ENCODE peak calls at places on chromosomes 1 and 21, in five cellular contexts. L is RWPE1, Q is testis, P is transverse colon, O is A549. N is an unnamed sample.

GRCh38 chr1:55048453-55049270 is 9.3 kb downstream of the PCSK9 start:
- DNase-seq in Q (no peak), L (no peak), P (no peak), O (no peak), N (no peak)

GRCh38 chr1:153680120-153680403 is 1.6 kb downstream of the NPR1 start:
- DNase-seq in O (no peak), L (no peak), P (no peak), Q (no peak), N (peak)

GRCh38 chr1:161792740-161793139 is 26.6 kb downstream of the ATF6 start:
- DNase-seq in O (peak), Q (no peak), L (peak), P (no peak), N (no peak)

GRCh38 chr1:205538211-205538840 is 33.9 kb downstream of the CDK18 start:
- DNase-seq in L (no peak), O (no peak), Q (no peak), P (peak), N (peak)

GRCh38 chr1:156204686-156205085 is 8.1 kb upstream of the PMF1 start:
- DNase-seq in O (no peak), L (no peak), P (no peak), Q (no peak), N (no peak)

GRCh38 chr1:52008074-52008809 is 17.7 kb upstream of the RAB3B start:
- DNase-seq in P (no peak), Q (no peak), O (no peak), L (no peak), N (no peak)

GRCh38 chr1:37767488-37767887 is 2.6 kb upstream of the EPHA10 start:
- DNase-seq in P (no peak), L (no peak), Q (no peak), O (no peak), N (no peak)

GRCh38 chr21:31744162-31744800 is 12.4 kb upstream of the SCAF4 start:
- DNase-seq in P (no peak), O (no peak), L (no peak), Q (no peak), N (no peak)

GRCh38 chr1:211501671-211502413 is 9.9 kb upstream of the RD3 start:
- DNase-seq in Q (peak), L (no peak), P (no peak), O (no peak), N (no peak)

GRCh38 chr1:204094262-204095247 is 21.6 kb downstream of the SOX13 start:
- DNase-seq in P (peak), L (no peak), O (no peak), Q (no peak), N (no peak)

GRCh38 chr1:100719490-100719889 is at the start of gene VCAM1:
- DNase-seq in L (no peak), Q (peak), O (no peak), P (no peak), N (peak)

GRCh38 chr1:75533085-75533484 is 77.8 kb downstream of the SLC44A5 start:
- DNase-seq in L (no peak), Q (no peak), P (no peak), O (no peak), N (no peak)

GRCh38 chr1:92980732-92981647 is 19.7 kb upstream of the DIPK1A start:
- DNase-seq in O (no peak), P (no peak), Q (no peak), L (no peak), N (no peak)

GRCh38 chr21:45029298-45029967 is 44.9 kb upstream of the ADARB1 start:
- DNase-seq in O (no peak), L (no peak), P (no peak), Q (no peak), N (peak)

GRCh38 chr1:91161166-91161565 is 139.3 kb upstream of the ZNF644 start:
- DNase-seq in Q (no peak), P (no peak), L (no peak), O (no peak), N (no peak)

GRCh38 chr1:107821340-107821739 is 143.6 kb downstream of the VAV3 start:
- DNase-seq in O (no peak), P (no peak), L (no peak), Q (no peak), N (no peak)

GRCh38 chr1:22284906-22285544 is 142.1 kb upstream of the WNT4 start:
- DNase-seq in L (no peak), O (no peak), Q (no peak), P (no peak), N (no peak)

GRCh38 chr21:41664881-41665765 is 101.7 kb downstream of the RIPK4 start:
- DNase-seq in O (no peak), P (no peak), Q (no peak), L (peak), N (no peak)

GRCh38 chr1:5140136-5140535 is 485.7 kb downstream of the AJAP1 start:
- DNase-seq in O (no peak), P (no peak), L (no peak), Q (no peak), N (no peak)

GRCh38 chr1:33268927-33269610 is 12.8 kb downstream of the ZNF362 start:
- DNase-seq in O (no peak), L (no peak), P (no peak), Q (no peak), N (no peak)

GRCh38 chr21:15514073-15514946 is 215.5 kb upstream of the USP25 start:
- DNase-seq in Q (no peak), P (peak), L (no peak), O (no peak), N (no peak)

GRCh38 chr1:246934777-246935176 is 3.0 kb upstream of the AHCTF1 start:
- DNase-seq in O (no peak), P (no peak), Q (no peak), L (no peak), N (no peak)

GRCh38 chr1:25813734-25814471 is 5.9 kb upstream of the MTFR1L start:
- DNase-seq in O (no peak), Q (no peak), P (no peak), L (no peak), N (no peak)

GRCh38 chr1:188170446-188170845 is 1341.7 kb downstream of the PLA2G4A start:
- DNase-seq in O (no peak), P (no peak), Q (no peak), L (no peak), N (no peak)

GRCh38 chr21:42390696-42391095 is 5.2 kb downstream of the TMPRSS3 start:
- DNase-seq in O (no peak), P (no peak), Q (no peak), L (no peak), N (no peak)

GRCh38 chr1:157831968-157832626 is 9.5 kb downstream of the CD5L start:
- DNase-seq in O (no peak), Q (no peak), P (no peak), L (no peak), N (no peak)

GRCh38 chr1:32816676-32817158 is 441 bp downstream of the YARS1 start:
- DNase-seq in O (peak), L (peak), P (peak), Q (no peak), N (no peak)

GRCh38 chr1:246165826-246166709 is 341.0 kb downstream of the SMYD3 start:
- DNase-seq in P (peak), O (no peak), L (peak), Q (no peak), N (no peak)

GRCh38 chr1:115077286-115077983 is 11.9 kb downstream of the TSPAN2 start:
- DNase-seq in P (no peak), Q (no peak), O (no peak), L (no peak), N (no peak)

GRCh38 chr1:152783095-152783494 is 3.0 kb upstream of the LCE1E start:
- DNase-seq in Q (no peak), O (no peak), L (no peak), P (no peak), N (no peak)

GRCh38 chr1:170663441-170664282 is at the start of gene PRRX1:
- DNase-seq in P (no peak), O (no peak), Q (no peak), L (no peak), N (no peak)

GRCh38 chr21:42237161-42237560 is 18.2 kb downstream of the ABCG1 start:
- DNase-seq in L (no peak), O (no peak), P (no peak), Q (no peak), N (no peak)

GRCh38 chr1:54839824-54840223 is 38.7 kb upstream of the TTC22 start:
- DNase-seq in L (no peak), Q (no peak), P (no peak), O (no peak), N (peak)

GRCh38 chr1:153379591-153379990 is 4.2 kb upstream of the S100A12 start:
- DNase-seq in O (no peak), L (no peak), Q (no peak), P (no peak), N (peak)

GRCh38 chr1:226697151-226697575 is 41.9 kb downstream of the ITPKB start:
- DNase-seq in P (no peak), Q (no peak), O (no peak), L (peak), N (no peak)
- H3K27ac ChIP-seq in P (peak), Q (no peak), O (no peak), L (peak), N (no peak)

GRCh38 chr1:67589519-67590233 is 95.3 kb upstream of the GADD45A start:
- DNase-seq in P (no peak), O (no peak), Q (no peak), L (no peak), N (no peak)

GRCh38 chr1:67586596-67586995 is 98.4 kb upstream of the GADD45A start:
- DNase-seq in L (no peak), P (no peak), Q (peak), O (no peak), N (no peak)

GRCh38 chr1:67588186-67588865 is 96.7 kb upstream of the GADD45A start:
- DNase-seq in P (no peak), O (no peak), Q (peak), L (no peak), N (no peak)

GRCh38 chr1:67594764-67595163 is 90.2 kb upstream of the GADD45A start:
- DNase-seq in P (no peak), Q (no peak), O (no peak), L (no peak), N (no peak)

DNA sequence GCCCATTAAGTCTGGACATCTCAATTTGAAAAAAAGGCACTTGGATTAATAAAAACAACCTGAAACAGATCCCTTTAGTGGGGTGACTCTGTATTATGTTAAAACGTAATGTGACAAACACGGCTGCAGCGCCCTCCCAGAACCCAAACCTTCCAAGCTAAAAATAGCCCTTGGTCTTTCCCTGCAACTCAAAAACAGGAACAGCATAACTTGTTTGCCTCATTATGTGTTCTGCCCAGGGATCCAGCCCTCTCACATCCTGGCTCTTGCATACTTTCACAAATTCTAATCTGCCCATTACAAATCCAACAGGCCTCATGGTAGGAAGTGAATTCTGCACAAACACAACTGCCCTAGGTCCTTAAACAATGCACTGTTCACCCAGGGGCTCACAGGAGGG is 94.7 kb upstream of the GADD45A start:
- DNase-seq in Q (peak), L (no peak), O (no peak), P (peak), N (no peak)
- H3K27ac ChIP-seq in Q (peak), L (no peak), O (no peak), P (peak), N (no peak)

GRCh38 chr1:112541299-112541698 is 32.5 kb downstream of the WNT2B start:
- DNase-seq in P (no peak), Q (no peak), L (no peak), O (no peak), N (no peak)

GRCh38 chr1:112546076-112546475 is 37.3 kb downstream of the WNT2B start:
- DNase-seq in P (no peak), Q (no peak), O (no peak), L (no peak), N (no peak)

GRCh38 chr1:112544753-112545152 is 36.0 kb downstream of the WNT2B start:
- DNase-seq in P (no peak), O (no peak), L (no peak), Q (no peak), N (no peak)

GRCh38 chr1:112542206-112542973 is 33.6 kb downstream of the WNT2B start:
- DNase-seq in O (no peak), Q (no peak), P (no peak), L (no peak), N (no peak)

DNA sequence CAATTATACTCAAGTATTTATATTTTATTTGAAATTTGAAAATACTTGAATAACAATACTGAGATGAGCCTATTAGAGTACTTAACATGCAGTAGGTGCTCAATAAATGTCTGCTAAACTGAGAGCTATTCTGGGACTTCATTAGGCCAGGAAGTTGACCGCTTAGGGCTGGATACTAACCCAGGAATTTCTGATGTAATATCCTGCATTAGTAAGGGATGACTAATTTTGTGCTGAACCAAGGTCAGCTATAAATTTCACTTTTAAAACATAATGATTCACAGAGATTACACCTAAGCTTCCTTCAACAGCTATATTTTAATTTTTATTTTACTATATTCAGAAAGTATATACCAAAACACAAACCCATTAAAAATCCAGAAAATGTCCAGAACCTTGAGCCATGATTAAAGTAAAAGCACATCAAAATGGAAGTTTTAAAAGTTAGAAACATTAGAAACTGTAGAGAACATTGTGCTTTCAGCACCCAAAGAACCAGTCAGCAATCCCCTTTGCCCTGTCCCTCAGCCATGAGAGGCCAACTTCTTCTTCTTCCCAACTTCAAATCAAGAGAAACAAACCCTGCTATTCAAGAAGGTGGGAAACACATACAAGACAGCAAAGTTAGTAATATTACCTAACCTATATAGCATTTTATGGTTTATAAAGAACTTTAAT is 35.4 kb downstream of the WNT2B start:
- DNase-seq in O (peak), L (peak), Q (no peak), P (no peak), N (no peak)
- H3K27ac ChIP-seq in O (peak), L (peak), Q (no peak), P (peak), N (no peak)

DNA sequence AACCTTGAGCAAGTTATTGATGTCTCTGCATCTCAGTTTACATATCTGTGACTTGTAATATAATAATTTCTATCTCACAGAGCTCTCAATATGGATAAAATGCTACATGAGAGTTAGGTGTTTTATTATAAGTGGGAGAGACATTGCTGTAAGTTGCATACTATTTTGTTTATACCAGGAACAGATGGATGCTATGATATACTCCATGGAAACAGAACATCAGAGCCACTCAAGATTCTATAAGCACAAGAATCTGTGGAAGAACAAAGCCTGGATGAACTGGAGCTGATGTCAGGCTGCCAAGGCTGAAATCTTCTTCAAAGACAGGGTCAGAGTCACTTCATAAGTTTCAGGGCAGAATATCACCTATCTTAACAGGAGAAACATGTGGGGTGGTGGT is 30.2 kb downstream of the DUSP10 start:
- DNase-seq in L (no peak), P (no peak), O (no peak), Q (no peak), N (no peak)
- H3K27ac ChIP-seq in L (no peak), P (peak), O (peak), Q (no peak), N (no peak)

GRCh38 chr1:228811655-228812315 is 76.5 kb downstream of the RHOU start:
- DNase-seq in O (no peak), P (no peak), Q (no peak), L (no peak), N (no peak)
- H3K27ac ChIP-seq in O (no peak), P (peak), Q (no peak), L (no peak), N (no peak)

GRCh38 chr1:29354511-29355098 is 118.3 kb downstream of the PTPRU start:
- DNase-seq in L (no peak), P (no peak), O (no peak), Q (no peak), N (peak)
- H3K27ac ChIP-seq in L (no peak), P (no peak), O (no peak), Q (no peak), N (no peak)

N was measured in endodermal cell.